ENCODE peak calls at places on chromosomes 12 and 14, in five cellular contexts. L is GM20000, X is breast epithelium, M is B cell, F is neural crest cell. A is an unnamed sample.

GRCh38 chr12:82527165-82527780 is 159.4 kb upstream of the TMTC2 start:
- DNase-seq in X (no peak), F (peak; percentile 48), M (no peak), L (peak; percentile 40), A (peak; percentile 20)

GRCh38 chr12:128190614-128191013 is 76.4 kb upstream of the TMEM132C start:
- DNase-seq in X (no peak), M (no peak), F (peak; percentile 68), L (no peak), A (no peak)

GRCh38 chr12:107282628-107283027 is 189.3 kb upstream of the CRY1 start:
- DNase-seq in X (no peak), M (no peak), L (no peak), F (no peak), A (no peak)

GRCh38 chr14:50804181-50804721 is 26.7 kb downstream of the NIN start:
- DNase-seq in X (no peak), L (no peak), M (no peak), F (no peak), A (no peak)

GRCh38 chr12:78470354-78471195 is 394.0 kb upstream of the SYT1 start:
- DNase-seq in L (no peak), X (no peak), M (no peak), F (peak; percentile 18), A (peak; percentile 11)

GRCh38 chr12:122005252-122005651 is 16.4 kb upstream of the BCL7A start:
- DNase-seq in F (no peak), X (no peak), L (peak; percentile 7), M (no peak), A (no peak)

GRCh38 chr14:50363734-50364113 is 33.0 kb downstream of the CDKL1 start:
- DNase-seq in F (no peak), X (no peak), M (peak; percentile 77), L (peak; percentile 72), A (peak; percentile 65)

GRCh38 chr12:11716794-11717532 is 67.5 kb downstream of the ETV6 start:
- DNase-seq in M (no peak), F (no peak), L (no peak), X (no peak), A (no peak)

GRCh38 chr12:99130808-99131538 is 485.9 kb downstream of the APAF1 start:
- DNase-seq in X (no peak), L (peak; percentile 30), M (no peak), F (no peak), A (no peak)

GRCh38 chr14:102474934-102475333 is 34.6 kb downstream of the ANKRD9 start:
- DNase-seq in F (no peak), X (no peak), L (no peak), M (no peak), A (no peak)

GRCh38 chr12:53267309-53268008 is 640 bp upstream of the ESPL1 start:
- DNase-seq in M (no peak), X (no peak), L (no peak), F (no peak), A (peak; percentile 68)

GRCh38 chr12:14954269-14954668 is 7.1 kb downstream of the ARHGDIB start:
- DNase-seq in M (no peak), X (no peak), F (no peak), L (no peak), A (peak; percentile 38)

GRCh38 chr12:117038023-117038680 is 61.1 kb downstream of the TESC start:
- DNase-seq in L (no peak), X (no peak), F (no peak), M (no peak), A (no peak)

GRCh38 chr12:25806271-25806670 is 152.2 kb upstream of the RASSF8 start:
- DNase-seq in M (no peak), X (no peak), F (no peak), L (no peak), A (peak; percentile 68)

GRCh38 chr14:64880382-64881121 is 845 bp upstream of the SPTB start:
- DNase-seq in M (peak; percentile 79), F (peak; percentile 34), L (peak; percentile 70), X (no peak), A (peak; percentile 73)

GRCh38 chr12:103929051-103929908 is 930 bp upstream of the HSP90B1 start:
- DNase-seq in M (peak; percentile 66), L (peak; percentile 78), F (peak; percentile 71), X (peak; percentile 65), A (peak; percentile 91)

GRCh38 chr12:53102883-53103807 is at the start of gene SOAT2:
- DNase-seq in F (no peak), L (no peak), X (no peak), M (no peak), A (peak; percentile 89)

GRCh38 chr14:100708349-100709217 is 18.1 kb upstream of the DLK1 start:
- DNase-seq in L (no peak), M (no peak), F (no peak), X (no peak), A (no peak)

GRCh38 chr12:64943686-64944085 is 119.2 kb downstream of the TBC1D30 start:
- DNase-seq in X (peak; percentile 77), F (no peak), L (no peak), M (no peak), A (no peak)

GRCh38 chr14:33938131-33938949 is 12.5 kb downstream of the EGLN3 start:
- DNase-seq in L (no peak), M (no peak), F (peak; percentile 14), X (no peak), A (no peak)

GRCh38 chr12:80946591-80946990 is 8.9 kb upstream of the LIN7A start:
- DNase-seq in X (no peak), M (no peak), F (no peak), L (no peak), A (no peak)
- TF ChIP-seq CTCF in X (no peak), M (no peak), F (no peak), L (no peak), A (no peak)

GRCh38 chr12:9331218-9331626 is 123.0 kb upstream of the PZP start:
- DNase-seq in X (peak; percentile 39), L (peak; percentile 59), F (peak; percentile 77), M (peak; percentile 50), A (peak; percentile 78)
- TF ChIP-seq CTCF in X (peak; percentile 77), L (peak; percentile 96), F (peak; percentile 99), M (peak; percentile 98), A (peak; percentile 96)

DNA sequence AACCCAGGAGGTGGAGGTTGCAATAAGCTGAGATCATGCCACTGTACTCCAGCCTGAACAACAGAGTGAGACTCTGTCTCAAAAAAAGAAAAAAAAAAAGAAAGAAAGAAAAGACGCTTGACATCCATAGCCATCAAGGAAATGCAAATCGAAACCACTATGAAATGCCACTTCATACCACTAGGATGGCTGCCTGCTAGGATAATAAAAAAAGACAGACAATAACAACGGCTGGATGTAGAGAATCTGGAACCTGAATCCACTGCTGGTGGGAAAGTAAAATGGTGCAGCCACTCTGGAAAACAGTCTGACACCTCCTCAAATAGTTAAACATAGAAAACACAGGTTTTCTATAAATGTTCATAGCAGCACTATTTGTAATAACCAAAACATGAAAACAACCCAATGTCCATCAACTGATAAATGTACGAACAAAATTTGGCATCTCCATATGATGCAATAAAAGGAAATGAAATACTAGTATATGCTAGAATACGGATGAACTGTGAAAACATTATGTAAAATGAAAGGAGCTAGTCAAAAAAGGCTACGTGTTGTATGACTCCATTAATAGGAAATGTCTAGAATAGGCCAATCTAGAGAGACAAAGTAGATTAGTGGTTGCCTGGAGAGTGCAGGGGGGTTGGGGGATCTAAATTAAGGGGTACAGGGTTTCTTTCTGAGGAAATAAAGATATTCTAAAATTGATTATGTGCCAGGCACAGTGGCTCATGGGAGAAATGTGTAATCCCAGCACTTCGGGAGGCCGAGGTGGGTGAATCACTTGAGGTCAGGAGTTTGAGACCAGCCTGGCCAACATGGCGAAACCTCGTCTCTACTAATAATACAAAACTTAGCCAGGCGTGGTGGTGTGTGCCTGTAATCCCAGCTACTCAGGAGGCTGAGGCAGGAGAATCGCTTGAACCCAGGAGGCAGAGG is 9.7 kb downstream of the WSB2 start:
- DNase-seq in X (no peak), F (no peak), L (no peak), M (no peak), A (no peak)
- TF ChIP-seq CTCF in X (no peak), F (peak; percentile 39), L (no peak), M (no peak), A (no peak)

DNA sequence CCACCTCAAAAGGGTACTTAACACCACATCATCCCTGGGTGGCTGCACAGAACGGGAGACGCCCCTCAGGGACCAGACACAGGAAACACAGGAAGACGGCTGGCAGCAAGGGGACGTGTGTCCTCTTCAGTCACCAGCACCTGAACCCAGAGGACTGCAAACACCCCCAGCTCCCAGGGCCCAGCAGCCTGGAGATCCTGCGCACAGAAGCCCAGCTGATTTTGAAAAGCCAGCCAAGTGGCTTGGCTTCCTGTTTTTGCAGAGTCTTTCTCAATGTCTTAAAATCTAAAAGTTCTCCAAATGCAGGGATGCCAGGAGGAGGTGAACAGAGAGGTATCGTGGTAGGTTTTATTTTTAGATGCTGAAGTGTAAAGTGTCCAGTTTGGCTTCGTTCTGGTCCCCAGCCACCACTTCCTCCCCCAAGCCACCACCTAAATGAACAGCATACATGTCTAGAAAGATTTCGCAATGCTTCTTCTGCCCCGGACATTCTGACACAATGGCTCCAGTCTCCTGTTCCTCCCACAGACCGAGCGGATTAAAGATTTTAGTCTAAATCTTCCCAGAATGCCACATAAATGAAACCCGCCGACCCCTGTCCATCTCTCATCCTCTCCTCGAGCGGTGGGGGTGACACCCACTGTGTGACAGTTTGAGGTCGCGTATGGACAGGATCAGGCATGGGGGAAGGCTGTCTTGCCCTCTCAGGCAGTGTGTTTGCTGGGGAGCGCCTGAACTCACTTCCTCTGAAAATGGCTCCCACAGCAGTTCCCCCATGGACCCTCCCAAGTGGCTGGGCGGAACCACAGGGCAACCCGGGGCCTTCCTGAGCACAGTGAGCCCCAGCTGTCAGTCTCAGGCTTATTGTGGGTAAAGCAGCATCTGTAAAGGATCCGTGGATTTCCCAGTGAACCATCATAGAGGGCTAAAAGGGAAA is 41.6 kb downstream of the ITPK1 start:
- DNase-seq in F (no peak), M (no peak), L (no peak), X (peak; percentile 40), A (peak; percentile 23)
- TF ChIP-seq CTCF in F (no peak), M (no peak), L (no peak), X (no peak), A (no peak)

GRCh38 chr14:70642313-70643235 is 858 bp downstream of the TTC9 start:
- DNase-seq in F (peak; percentile 32), L (peak; percentile 70), X (no peak), M (peak; percentile 75), A (peak; percentile 50)
- TF ChIP-seq CTCF in F (no peak), L (no peak), X (no peak), M (no peak), A (no peak)

DNA sequence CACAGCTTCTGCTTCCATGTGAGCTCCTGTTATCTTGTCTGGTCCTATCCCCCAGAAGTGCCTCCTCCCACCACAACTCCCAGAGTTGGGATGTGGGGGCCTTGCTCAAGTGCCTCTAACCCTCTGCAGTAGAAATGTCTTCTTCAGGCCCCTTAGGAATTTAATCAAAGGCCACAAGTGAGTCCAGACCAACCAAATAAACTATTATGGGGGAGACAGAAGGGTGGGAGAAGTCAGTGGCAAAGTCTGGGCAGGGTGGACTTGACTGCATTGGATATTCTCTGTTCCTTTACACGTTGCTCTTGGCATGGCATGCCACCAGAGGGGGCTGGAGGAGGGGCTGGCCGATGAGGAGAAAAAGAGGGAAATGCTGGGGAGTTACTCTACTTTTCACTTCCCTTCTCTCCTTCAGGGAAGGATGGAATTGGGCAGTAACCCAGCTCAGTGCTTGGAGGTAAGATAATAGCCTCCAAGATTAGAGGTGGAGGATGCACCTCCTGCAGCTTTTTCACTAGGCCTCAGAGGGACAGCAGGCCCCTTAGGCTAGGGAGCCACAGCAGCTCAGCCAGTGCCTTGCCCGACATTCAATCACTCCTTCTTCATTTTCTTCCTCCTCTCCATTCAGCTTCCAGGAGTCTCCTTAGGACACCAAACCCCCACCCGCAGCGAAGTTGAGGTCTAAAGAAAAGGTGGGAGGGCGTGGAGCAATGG is 1.2 kb upstream of the AP1G2 start:
- DNase-seq in M (no peak), F (no peak), X (no peak), L (no peak), A (peak; percentile 45)
- TF ChIP-seq CTCF in M (no peak), F (peak; percentile 51), X (no peak), L (peak; percentile 17), A (peak; percentile 42)

GRCh38 chr12:110566993-110567392 is 16.1 kb downstream of the PPTC7 start:
- DNase-seq in X (no peak), M (no peak), L (no peak), F (no peak), A (no peak)
- TF ChIP-seq CTCF in X (no peak), M (no peak), L (no peak), F (no peak), A (no peak)